ENCODE peak calls at places on chromosome 6, in five cellular contexts. D, H, L, X and B are unnamed samples.

GRCh38 chr6:13278991-13279390 is 49.3 kb downstream of the TBC1D7 start:
- DNase-seq in H (no peak), D (no peak), X (no peak), L (no peak), B (no peak)

GRCh38 chr6:43838276-43839036 is 68.4 kb downstream of the VEGFA start:
- DNase-seq in X (no peak), H (peak), D (peak), L (peak), B (peak)

GRCh38 chr6:105794263-105794662 is 291.9 kb upstream of the PRDM1 start:
- DNase-seq in H (no peak), X (no peak), L (no peak), D (peak), B (peak)

GRCh38 chr6:105641507-105641906 is 238.6 kb upstream of the PREP start:
- DNase-seq in L (no peak), D (no peak), X (no peak), H (no peak), B (no peak)

GRCh38 chr6:1554241-1554880 is 55.4 kb upstream of the FOXC1 start:
- DNase-seq in H (no peak), D (no peak), L (no peak), X (peak), B (no peak)

GRCh38 chr6:30647802-30648460 is 998 bp downstream of the C6orf136 start:
- DNase-seq in H (no peak), X (no peak), D (no peak), L (no peak), B (no peak)

GRCh38 chr6:36759177-36759757 is 61.6 kb downstream of the RAB44 start:
- DNase-seq in X (no peak), L (peak), D (peak), H (peak), B (peak)

GRCh38 chr6:168542301-168542700 is 101.3 kb downstream of the SMOC2 start:
- DNase-seq in L (no peak), D (no peak), X (no peak), H (no peak), B (no peak)

GRCh38 chr6:56692586-56693245 is 50.0 kb upstream of the DST start:
- DNase-seq in L (no peak), H (no peak), D (peak), X (no peak), B (no peak)

GRCh38 chr6:16816891-16817290 is 55.6 kb upstream of the ATXN1 start:
- DNase-seq in D (no peak), L (no peak), H (no peak), X (no peak), B (no peak)

DNA sequence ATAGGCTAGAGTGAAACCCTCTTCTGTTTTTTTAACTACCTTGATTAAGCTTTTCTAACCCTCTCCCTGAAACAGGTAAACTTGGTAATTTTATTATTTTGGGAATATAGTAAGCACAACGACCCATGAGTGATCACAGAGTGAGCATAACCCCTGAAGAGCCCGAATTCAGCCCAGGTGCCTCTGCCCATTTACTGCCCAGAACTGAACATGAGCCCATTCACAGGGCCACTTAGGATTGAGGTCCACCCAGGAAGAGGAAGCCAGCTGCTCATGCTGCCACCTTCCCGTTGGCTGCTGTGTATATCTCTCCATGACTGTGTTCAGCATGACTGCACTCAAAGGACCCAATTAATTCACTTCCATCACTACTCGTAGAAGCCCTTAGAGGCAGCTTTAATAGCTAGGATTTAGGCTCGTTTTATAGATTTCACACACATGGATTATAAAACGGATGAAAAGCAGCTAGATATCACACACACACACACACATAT is 8.2 kb upstream of the PDE10A start:
- DNase-seq in D (no peak), L (no peak), X (no peak), H (no peak), B (no peak)
- TF ChIP-seq FOXM1 in D (no peak), L (no peak), X (no peak), H (no peak), B (no peak)

GRCh38 chr6:8481727-8482126 is 46.4 kb upstream of the SLC35B3 start:
- DNase-seq in X (no peak), H (no peak), L (no peak), D (no peak), B (peak)
- TF ChIP-seq FOXM1 in X (no peak), H (no peak), L (no peak), D (no peak), B (no peak)

GRCh38 chr6:170080828-170081368 is 210.0 kb downstream of the DLL1 start:
- DNase-seq in L (no peak), D (no peak), H (no peak), X (no peak), B (no peak)
- TF ChIP-seq FOXM1 in L (no peak), D (no peak), H (no peak), X (no peak), B (no peak)

GRCh38 chr6:5623769-5624168 is 362.5 kb downstream of the FARS2 start:
- DNase-seq in X (no peak), L (no peak), H (no peak), D (no peak), B (no peak)
- TF ChIP-seq FOXM1 in X (no peak), L (no peak), H (no peak), D (no peak), B (no peak)

GRCh38 chr6:8492536-8493125 is 57.3 kb upstream of the SLC35B3 start:
- DNase-seq in X (no peak), D (no peak), L (no peak), H (no peak), B (no peak)

GRCh38 chr6:8499540-8499939 is 64.2 kb upstream of the SLC35B3 start:
- DNase-seq in L (peak), D (peak), H (no peak), X (no peak), B (peak)

GRCh38 chr6:8494730-8495129 is 59.4 kb upstream of the SLC35B3 start:
- DNase-seq in D (no peak), H (no peak), L (no peak), X (no peak), B (no peak)
- TF ChIP-seq FOXM1 in D (no peak), H (no peak), L (no peak), X (no peak), B (no peak)

GRCh38 chr6:143940011-143940597 is 68.0 kb downstream of the PLAGL1 start:
- DNase-seq in L (peak), D (peak), H (peak), X (peak), B (peak)
- TF ChIP-seq FOXM1 in L (no peak), D (no peak), H (no peak), X (peak), B (no peak)

GRCh38 chr6:42045538-42046460 is 4.5 kb upstream of the TAF8 start:
- DNase-seq in D (no peak), X (peak), H (peak), L (no peak), B (peak)
- TF ChIP-seq FOXM1 in D (no peak), X (no peak), H (peak), L (no peak), B (no peak)

GRCh38 chr6:7827142-7827541 is 83.4 kb downstream of the TXNDC5 start:
- DNase-seq in X (no peak), H (no peak), D (no peak), L (no peak), B (no peak)
- TF ChIP-seq FOXM1 in X (no peak), H (no peak), D (no peak), L (no peak), B (no peak)